ENCODE peak calls at places on chromosomes 6 and 20, in five cellular contexts. One of them, this sample, is unnamed.
A peak's percentile ranks its signal among the peaks of the same experiment; 100 is the strongest.

GRCh38 chr20:50729925-50730764 is 1.2 kb upstream of the PARD6B start:
- DNase-seq in dorsolateral prefrontal cortex: no peak
- DNase-seq in lung: no peak
- DNase-seq in astrocyte of the cerebellum: no peak
- DNase-seq in progenitor cell of endocrine pancreas: no peak
- DNase-seq in this sample: no peak

GRCh38 chr20:47351643-47352331 is 4.7 kb downstream of the ZMYND8 start:
- DNase-seq in astrocyte of the cerebellum: no peak
- DNase-seq in lung: no peak
- DNase-seq in progenitor cell of endocrine pancreas: no peak
- DNase-seq in dorsolateral prefrontal cortex: no peak
- DNase-seq in this sample: no peak

GRCh38 chr20:57717797-57718196 is 8.0 kb upstream of the PMEPA1 start:
- DNase-seq in lung: no peak
- DNase-seq in progenitor cell of endocrine pancreas: no peak
- DNase-seq in dorsolateral prefrontal cortex: no peak
- DNase-seq in astrocyte of the cerebellum: no peak
- DNase-seq in this sample: no peak

GRCh38 chr6:142784344-142784743 is 160.6 kb downstream of the HIVEP2 start:
- DNase-seq in progenitor cell of endocrine pancreas: no peak
- DNase-seq in dorsolateral prefrontal cortex: no peak
- DNase-seq in lung: no peak
- DNase-seq in astrocyte of the cerebellum: no peak
- DNase-seq in this sample: no peak

GRCh38 chr20:57714409-57715267 is 4.8 kb upstream of the PMEPA1 start:
- DNase-seq in astrocyte of the cerebellum: peak; percentile 22
- DNase-seq in progenitor cell of endocrine pancreas: no peak
- DNase-seq in lung: no peak
- DNase-seq in dorsolateral prefrontal cortex: no peak
- DNase-seq in this sample: no peak

GRCh38 chr6:109671721-109672120 is 19.3 kb downstream of the AK9 start:
- DNase-seq in astrocyte of the cerebellum: no peak
- DNase-seq in lung: no peak
- DNase-seq in dorsolateral prefrontal cortex: no peak
- DNase-seq in progenitor cell of endocrine pancreas: no peak
- DNase-seq in this sample: no peak

GRCh38 chr6:41489284-41489851 is 56.8 kb upstream of the FOXP4 start:
- DNase-seq in astrocyte of the cerebellum: no peak
- DNase-seq in lung: no peak
- DNase-seq in progenitor cell of endocrine pancreas: no peak
- DNase-seq in dorsolateral prefrontal cortex: no peak
- DNase-seq in this sample: no peak

GRCh38 chr20:47529840-47530239 is 28.2 kb downstream of the NCOA3 start:
- DNase-seq in dorsolateral prefrontal cortex: no peak
- DNase-seq in progenitor cell of endocrine pancreas: no peak
- DNase-seq in lung: no peak
- DNase-seq in astrocyte of the cerebellum: no peak
- DNase-seq in this sample: no peak

GRCh38 chr20:20317195-20318113 is 50.5 kb upstream of the INSM1 start:
- DNase-seq in lung: no peak
- DNase-seq in astrocyte of the cerebellum: no peak
- DNase-seq in progenitor cell of endocrine pancreas: no peak
- DNase-seq in dorsolateral prefrontal cortex: no peak
- DNase-seq in this sample: no peak

GRCh38 chr6:6683964-6684363 is 95.4 kb downstream of the LY86 start:
- DNase-seq in progenitor cell of endocrine pancreas: no peak
- DNase-seq in astrocyte of the cerebellum: no peak
- DNase-seq in lung: no peak
- DNase-seq in dorsolateral prefrontal cortex: no peak
- DNase-seq in this sample: no peak

GRCh38 chr6:17389274-17389847 is 4.0 kb upstream of the CAP2 start:
- DNase-seq in lung: no peak
- DNase-seq in astrocyte of the cerebellum: no peak
- DNase-seq in progenitor cell of endocrine pancreas: no peak
- DNase-seq in dorsolateral prefrontal cortex: no peak
- DNase-seq in this sample: no peak

GRCh38 chr6:143197377-143197776 is 136.7 kb downstream of the AIG1 start:
- DNase-seq in lung: no peak
- DNase-seq in dorsolateral prefrontal cortex: no peak
- DNase-seq in astrocyte of the cerebellum: no peak
- DNase-seq in progenitor cell of endocrine pancreas: no peak
- DNase-seq in this sample: no peak

GRCh38 chr20:22507240-22507961 is 77.0 kb downstream of the FOXA2 start:
- DNase-seq in astrocyte of the cerebellum: no peak
- DNase-seq in progenitor cell of endocrine pancreas: no peak
- DNase-seq in dorsolateral prefrontal cortex: no peak
- DNase-seq in lung: no peak
- DNase-seq in this sample: no peak

GRCh38 chr6:129889580-129889979 is 28.5 kb upstream of the TMEM244 start:
- DNase-seq in lung: no peak
- DNase-seq in dorsolateral prefrontal cortex: no peak
- DNase-seq in progenitor cell of endocrine pancreas: no peak
- DNase-seq in astrocyte of the cerebellum: peak; percentile 78
- DNase-seq in this sample: no peak

GRCh38 chr6:110990835-110991576 is 9.2 kb downstream of the RPF2 start:
- DNase-seq in astrocyte of the cerebellum: no peak
- DNase-seq in progenitor cell of endocrine pancreas: no peak
- DNase-seq in lung: no peak
- DNase-seq in dorsolateral prefrontal cortex: no peak
- DNase-seq in this sample: no peak
- TF ChIP-seq CTCF in astrocyte of the cerebellum: no peak
- TF ChIP-seq CTCF in progenitor cell of endocrine pancreas: no peak
- TF ChIP-seq CTCF in lung: no peak
- TF ChIP-seq CTCF in dorsolateral prefrontal cortex: no peak
- TF ChIP-seq CTCF in this sample: no peak

GRCh38 chr6:63816979-63817436 is 181.4 kb downstream of the PHF3 start:
- DNase-seq in progenitor cell of endocrine pancreas: no peak
- DNase-seq in astrocyte of the cerebellum: no peak
- DNase-seq in lung: no peak
- DNase-seq in dorsolateral prefrontal cortex: no peak
- DNase-seq in this sample: no peak
- TF ChIP-seq CTCF in progenitor cell of endocrine pancreas: no peak
- TF ChIP-seq CTCF in astrocyte of the cerebellum: peak; percentile 30
- TF ChIP-seq CTCF in lung: no peak
- TF ChIP-seq CTCF in dorsolateral prefrontal cortex: peak; percentile 36
- TF ChIP-seq CTCF in this sample: no peak

GRCh38 chr6:73308712-73309533 is 45.2 kb downstream of the DPPA5 start:
- DNase-seq in dorsolateral prefrontal cortex: no peak
- DNase-seq in astrocyte of the cerebellum: no peak
- DNase-seq in progenitor cell of endocrine pancreas: no peak
- DNase-seq in lung: no peak
- DNase-seq in this sample: no peak
- TF ChIP-seq CTCF in dorsolateral prefrontal cortex: no peak
- TF ChIP-seq CTCF in astrocyte of the cerebellum: peak; percentile 32
- TF ChIP-seq CTCF in progenitor cell of endocrine pancreas: peak; percentile 44
- TF ChIP-seq CTCF in lung: no peak
- TF ChIP-seq CTCF in this sample: no peak

GRCh38 chr20:45538209-45538798 is 978 bp downstream of the WFDC6 start:
- DNase-seq in lung: no peak
- DNase-seq in progenitor cell of endocrine pancreas: no peak
- DNase-seq in dorsolateral prefrontal cortex: no peak
- DNase-seq in astrocyte of the cerebellum: no peak
- DNase-seq in this sample: no peak
- TF ChIP-seq CTCF in lung: no peak
- TF ChIP-seq CTCF in progenitor cell of endocrine pancreas: peak; percentile 24
- TF ChIP-seq CTCF in dorsolateral prefrontal cortex: no peak
- TF ChIP-seq CTCF in astrocyte of the cerebellum: no peak
- TF ChIP-seq CTCF in this sample: no peak

GRCh38 chr20:9218412-9219001 is 149.6 kb downstream of the PLCB4 start:
- DNase-seq in lung: no peak
- DNase-seq in dorsolateral prefrontal cortex: no peak
- DNase-seq in astrocyte of the cerebellum: no peak
- DNase-seq in progenitor cell of endocrine pancreas: no peak
- DNase-seq in this sample: no peak
- TF ChIP-seq CTCF in lung: no peak
- TF ChIP-seq CTCF in dorsolateral prefrontal cortex: no peak
- TF ChIP-seq CTCF in astrocyte of the cerebellum: no peak
- TF ChIP-seq CTCF in progenitor cell of endocrine pancreas: no peak
- TF ChIP-seq CTCF in this sample: no peak

DNA sequence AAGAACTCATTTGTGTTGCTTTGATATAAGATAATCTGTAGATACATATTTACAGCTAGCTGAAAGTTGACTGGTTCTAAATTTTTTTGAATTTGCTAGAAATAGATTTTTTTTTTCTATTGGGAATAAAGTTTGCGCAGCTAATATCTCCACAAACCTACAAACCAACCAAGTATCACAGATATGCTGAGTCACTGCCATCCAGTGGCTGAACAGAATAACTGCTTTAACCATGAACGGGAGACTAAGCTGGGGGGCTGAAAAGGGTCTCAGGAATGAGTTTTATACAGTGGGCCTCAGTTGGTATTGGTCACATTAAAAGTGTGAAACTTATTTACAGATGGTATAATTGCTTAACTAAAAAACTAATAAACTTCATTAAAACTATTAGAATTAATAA is 326.7 kb upstream of the CNR1 start:
- DNase-seq in lung: no peak
- DNase-seq in dorsolateral prefrontal cortex: no peak
- DNase-seq in astrocyte of the cerebellum: peak; percentile 34
- DNase-seq in progenitor cell of endocrine pancreas: no peak
- DNase-seq in this sample: no peak
- TF ChIP-seq CTCF in lung: peak; percentile 6
- TF ChIP-seq CTCF in dorsolateral prefrontal cortex: peak; percentile 57
- TF ChIP-seq CTCF in astrocyte of the cerebellum: peak; percentile 68
- TF ChIP-seq CTCF in progenitor cell of endocrine pancreas: peak; percentile 52
- TF ChIP-seq CTCF in this sample: no peak